ENCODE peak calls at places on chromosome 5, in five cellular contexts. J is heart right ventricle, W is bronchial epithelial cell, D is body of pancreas, S is choroid plexus epithelial cell. K is an unnamed sample.

GRCh38 chr5:139014726-139015125 is 139.6 kb upstream of the LRRTM2 start:
- DNase-seq in W (peak; percentile 90), S (peak; percentile 85), D (peak; percentile 33), J (no peak), K (peak; percentile 55)

GRCh38 chr5:135222171-135222681 is 176.8 kb downstream of the MACROH2A1 start:
- DNase-seq in W (peak; percentile 75), S (no peak), J (no peak), D (peak; percentile 3), K (no peak)

GRCh38 chr5:148984333-148984732 is 78.5 kb downstream of the SH3TC2 start:
- DNase-seq in W (peak; percentile 98), J (no peak), S (no peak), D (no peak), K (no peak)

GRCh38 chr5:66666778-66667177 is 70.6 kb downstream of the MAST4 start:
- DNase-seq in W (no peak), S (no peak), J (peak; percentile 32), D (peak; percentile 45), K (no peak)

GRCh38 chr5:127820910-127821553 is 117.8 kb downstream of the CCDC192 start:
- DNase-seq in W (no peak), S (no peak), J (no peak), D (no peak), K (peak; percentile 65)

GRCh38 chr5:154477382-154478223 is 424 bp downstream of the HAND1 start:
- DNase-seq in J (peak; percentile 32), W (no peak), S (no peak), D (no peak), K (no peak)

GRCh38 chr5:1415626-1416360 is 29.4 kb downstream of the SLC6A3 start:
- DNase-seq in J (no peak), S (no peak), D (peak; percentile 6), W (no peak), K (no peak)

GRCh38 chr5:43121565-43122484 is 1.1 kb downstream of the ZNF131 start:
- DNase-seq in W (peak; percentile 37), S (peak; percentile 71), D (peak; percentile 19), J (no peak), K (peak; percentile 21)

GRCh38 chr5:135645336-135645735 is 66.5 kb upstream of the CXCL14 start:
- DNase-seq in S (no peak), J (no peak), W (no peak), D (no peak), K (no peak)

GRCh38 chr5:72554897-72555296 is 47.7 kb upstream of the ZNF366 start:
- DNase-seq in S (no peak), J (no peak), D (no peak), W (no peak), K (no peak)

GRCh38 chr5:138953370-138954256 is 78.5 kb upstream of the LRRTM2 start:
- DNase-seq in D (peak; percentile 91), J (peak; percentile 90), S (peak; percentile 70), W (peak; percentile 48), K (peak; percentile 18)

GRCh38 chr5:126948453-126948852 is 81.9 kb downstream of the MARCHF3 start:
- DNase-seq in S (no peak), J (no peak), W (no peak), D (no peak), K (no peak)

GRCh38 chr5:134003064-134003956 is 1.5 kb downstream of the VDAC1 start:
- DNase-seq in D (no peak), J (no peak), S (no peak), W (no peak), K (no peak)

GRCh38 chr5:65268520-65268919 is 213.2 kb downstream of the ADAMTS6 start:
- DNase-seq in D (no peak), W (no peak), J (no peak), S (no peak), K (no peak)

GRCh38 chr5:9545959-9546851 is at the start of gene SEMA5A:
- DNase-seq in D (peak; percentile 83), J (peak; percentile 84), S (peak; percentile 80), W (peak; percentile 57), K (no peak)

GRCh38 chr5:157219491-157220271 is 39.0 kb downstream of the ITK start:
- DNase-seq in W (no peak), D (no peak), S (no peak), J (no peak), K (no peak)

GRCh38 chr5:90434116-90434714 is 24.7 kb upstream of the CETN3 start:
- DNase-seq in W (peak; percentile 30), J (no peak), S (peak; percentile 74), D (peak; percentile 27), K (no peak)

GRCh38 chr5:83583859-83584258 is 112.3 kb downstream of the VCAN start:
- DNase-seq in D (no peak), S (peak; percentile 61), W (peak; percentile 96), J (no peak), K (no peak)

GRCh38 chr5:169223595-169223953 is 77.4 kb downstream of the SLIT3 start:
- DNase-seq in S (no peak), W (no peak), J (no peak), D (no peak), K (no peak)

GRCh38 chr5:21173526-21173925 is 1185.5 kb upstream of the CDH18 start:
- DNase-seq in J (no peak), D (no peak), W (peak; percentile 52), S (no peak), K (no peak)

GRCh38 chr5:4514067-4514648 is 626.0 kb upstream of the ADAMTS16 start:
- DNase-seq in D (no peak), J (no peak), W (peak; percentile 69), S (no peak), K (no peak)

GRCh38 chr5:43231977-43232376 is 40.0 kb downstream of the NIM1K start:
- DNase-seq in J (no peak), D (peak; percentile 62), W (peak; percentile 15), S (peak; percentile 17), K (no peak)

GRCh38 chr5:175354961-175355360 is 89.0 kb downstream of the DRD1 start:
- DNase-seq in S (no peak), D (no peak), W (no peak), J (no peak), K (no peak)

GRCh38 chr5:2207966-2208544 is 325.3 kb upstream of the IRX4 start:
- DNase-seq in J (peak; percentile 27), S (no peak), W (no peak), D (peak; percentile 30), K (no peak)

GRCh38 chr5:153896117-153896516 is 142.6 kb downstream of the FAM114A2 start:
- DNase-seq in S (peak; percentile 1), D (no peak), W (peak; percentile 39), J (no peak), K (no peak)

GRCh38 chr5:80191991-80192398 is 63.9 kb downstream of the SERINC5 start:
- DNase-seq in S (no peak), W (no peak), J (peak; percentile 65), D (no peak), K (no peak)

GRCh38 chr5:181070523-181070922 is 30.5 kb downstream of the BTNL9 start:
- DNase-seq in S (no peak), J (no peak), W (no peak), D (no peak), K (no peak)

GRCh38 chr5:66850354-66851075 is 254.3 kb downstream of the MAST4 start:
- DNase-seq in W (peak; percentile 91), S (peak; percentile 64), J (no peak), D (no peak), K (peak; percentile 55)

GRCh38 chr5:163434410-163434866 is 3.0 kb upstream of the CCNG1 start:
- DNase-seq in D (peak; percentile 70), J (no peak), W (peak; percentile 90), S (peak; percentile 74), K (no peak)

DNA sequence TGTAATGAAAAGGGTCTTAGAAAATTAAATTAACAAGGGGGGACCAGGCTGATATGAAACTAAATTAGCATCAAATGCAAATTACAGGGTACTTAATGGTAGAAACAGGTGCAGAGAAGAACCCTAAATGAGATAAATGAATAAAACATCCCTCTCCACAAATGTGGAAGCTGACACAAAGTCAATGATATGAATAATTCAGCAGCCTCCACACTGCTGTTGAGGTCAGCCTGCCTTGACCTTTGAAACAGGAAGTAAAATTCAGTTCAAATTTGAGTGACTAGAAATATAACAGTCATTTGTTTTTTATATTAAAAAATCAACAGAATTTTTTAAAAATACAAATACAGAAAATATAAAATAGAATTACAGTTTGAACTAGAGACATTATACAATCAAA is 40.0 kb downstream of the EBF1 start:
- DNase-seq in W (no peak), S (no peak), J (no peak), D (no peak), K (no peak)
- H3K4me3 ChIP-seq in W (no peak overlapping the region), S (no peak overlapping the region), J (no peak overlapping the region), D (no peak overlapping the region), K (no peak overlapping the region)

DNA sequence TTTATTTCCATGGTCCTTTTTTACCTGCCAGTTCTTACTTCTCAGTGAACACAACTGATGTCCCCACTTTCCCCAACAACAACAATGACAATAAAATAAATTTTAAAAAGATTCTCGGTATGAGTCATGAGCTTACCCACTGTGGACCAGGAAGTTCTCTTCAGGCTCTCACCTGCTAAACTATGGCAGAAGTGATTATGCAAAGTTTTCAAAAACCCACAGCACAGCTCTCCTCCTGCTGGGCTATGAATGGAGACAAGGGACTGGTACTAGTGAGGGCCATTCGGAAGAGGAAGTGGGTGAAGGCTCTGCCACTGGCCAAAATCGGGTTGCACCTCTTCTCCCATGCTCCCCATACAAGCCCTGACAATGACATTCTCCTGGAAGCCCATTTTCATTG is 429.4 kb downstream of the PIK3R1 start:
- DNase-seq in D (no peak), S (no peak), W (no peak), J (no peak), K (no peak)
- H3K4me3 ChIP-seq in D (no peak overlapping the region), S (no peak overlapping the region), W (no peak overlapping the region), J (no peak overlapping the region), K (no peak overlapping the region)

DNA sequence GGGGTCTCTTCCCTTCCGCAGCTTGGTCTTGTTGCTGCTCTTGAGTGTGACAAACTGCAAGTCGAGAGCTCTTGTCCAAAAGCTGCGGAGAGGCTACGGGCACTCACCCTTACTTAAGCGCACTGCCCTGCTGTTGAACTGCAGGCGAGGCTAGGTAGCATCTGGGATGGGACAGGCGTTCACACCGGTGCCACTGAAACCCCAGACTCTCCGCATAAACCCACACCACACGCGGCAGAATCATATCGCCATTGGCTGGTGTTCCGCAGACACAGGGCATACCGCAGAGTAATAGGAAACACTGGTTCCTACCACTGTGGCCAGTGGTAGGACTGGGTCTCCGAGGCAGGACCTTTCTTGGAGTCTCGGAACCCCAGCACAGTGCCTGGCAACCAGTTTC is 2.2 kb upstream of the NPR3 start:
- DNase-seq in W (no peak), J (no peak), S (no peak), D (no peak), K (no peak)
- H3K4me3 ChIP-seq in W (no peak overlapping the region), J (no peak overlapping the region), S (no peak overlapping the region), D (no peak overlapping the region), K (no peak overlapping the region)

DNA sequence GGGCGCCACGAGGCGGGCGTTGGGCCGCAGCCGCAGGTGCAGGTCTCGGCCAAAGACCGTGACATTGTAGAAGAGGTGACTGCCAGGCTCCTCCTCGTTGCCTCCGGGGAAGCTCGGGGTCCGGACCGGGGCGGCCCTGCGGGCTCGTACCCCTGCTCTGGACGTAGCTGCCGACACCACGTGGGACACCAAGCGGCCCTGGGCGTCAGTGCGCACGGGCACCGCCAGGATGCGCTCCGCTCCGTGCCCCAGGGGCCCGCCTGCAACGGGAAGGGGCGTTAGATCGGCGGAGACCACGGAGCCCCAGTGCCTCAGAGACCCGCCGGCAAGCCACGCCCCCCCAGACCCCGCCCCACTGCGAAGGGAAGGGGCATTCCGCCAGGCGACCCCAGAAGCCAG is 1.4 kb downstream of the ADAMTS2 start:
- DNase-seq in J (peak; percentile 45), D (no peak), W (no peak), S (peak; percentile 58), K (no peak)
- H3K4me3 ChIP-seq in J (peak overlapping the region; percentile 43), D (no peak overlapping the region), W (no peak overlapping the region), S (peak overlapping the region; percentile 81), K (peak overlapping the region; percentile 89)